ENCODE peak calls at places on chromosomes 11 and 22, in eight cellular contexts. N, D, X, M, S, Z, R and U are unnamed samples.

GRCh38 chr11:62713343-62713742 is 5.9 kb downstream of the GNG3 start:
- DNase-seq in D (no peak), R (no peak), N (no peak), Z (no peak), S (no peak), M (no peak), X (peak), U (no peak)

GRCh38 chr11:120331301-120331966 is 4.8 kb upstream of the ARHGEF12 start:
- DNase-seq in X (no peak), S (no peak), M (no peak), R (peak), N (no peak), D (peak), Z (peak), U (peak)

GRCh38 chr11:60875856-60876485 is 8.6 kb downstream of the ZP1 start:
- DNase-seq in N (no peak), M (no peak), D (no peak), R (no peak), S (no peak), X (peak), Z (no peak), U (no peak)

GRCh38 chr11:68040121-68040956 is 1.5 kb downstream of the TCIRG1 start:
- DNase-seq in M (no peak), X (peak), R (peak), S (peak), N (peak), Z (peak), D (peak), U (no peak)

GRCh38 chr22:47356433-47357011 is 594.1 kb downstream of the TBC1D22A start:
- DNase-seq in X (no peak), M (no peak), S (no peak), N (peak), R (no peak), D (no peak), Z (no peak), U (no peak)

GRCh38 chr11:75867778-75868374 is 52.9 kb downstream of the UVRAG start:
- DNase-seq in N (peak), D (peak), S (peak), M (no peak), R (peak), X (no peak), Z (peak), U (no peak)

GRCh38 chr11:2269601-2270321 is 627 bp downstream of the ASCL2 start:
- DNase-seq in R (peak), N (peak), Z (peak), S (peak), M (no peak), X (peak), D (peak), U (no peak)

GRCh38 chr22:50657925-50658324 is 14.7 kb upstream of the SHANK3 start:
- DNase-seq in Z (no peak), R (no peak), M (no peak), D (no peak), S (no peak), N (no peak), X (no peak), U (no peak)

GRCh38 chr11:122998727-122999370 is 17.2 kb upstream of the BSX start:
- DNase-seq in D (no peak), X (no peak), N (no peak), M (no peak), Z (no peak), R (no peak), S (peak), U (no peak)

GRCh38 chr11:36455658-36456111 is 54.4 kb downstream of the TRAF6 start:
- DNase-seq in R (peak), Z (peak), M (no peak), D (peak), X (no peak), S (peak), N (peak), U (peak)

GRCh38 chr11:75248924-75249256 is 8.3 kb downstream of the TPBGL start:
- DNase-seq in R (no peak), X (no peak), M (no peak), S (no peak), Z (no peak), D (no peak), N (no peak), U (no peak)

GRCh38 chr11:46373787-46374740 is 7.4 kb upstream of the MDK start:
- DNase-seq in R (no peak), S (no peak), X (no peak), M (no peak), Z (no peak), D (no peak), N (peak), U (no peak)

GRCh38 chr11:20057055-20057943 is 103.0 kb downstream of the DBX1 start:
- DNase-seq in X (no peak), R (peak), S (no peak), M (no peak), D (peak), Z (no peak), N (no peak), U (no peak)

GRCh38 chr11:17595526-17596309 is 48.7 kb downstream of the OTOG start:
- DNase-seq in Z (no peak), N (no peak), X (no peak), R (no peak), M (no peak), D (no peak), S (no peak), U (no peak)

GRCh38 chr11:33375688-33376311 is 118.6 kb downstream of the HIPK3 start:
- DNase-seq in R (peak), M (no peak), D (peak), X (no peak), S (peak), Z (peak), N (peak), U (no peak)

DNA sequence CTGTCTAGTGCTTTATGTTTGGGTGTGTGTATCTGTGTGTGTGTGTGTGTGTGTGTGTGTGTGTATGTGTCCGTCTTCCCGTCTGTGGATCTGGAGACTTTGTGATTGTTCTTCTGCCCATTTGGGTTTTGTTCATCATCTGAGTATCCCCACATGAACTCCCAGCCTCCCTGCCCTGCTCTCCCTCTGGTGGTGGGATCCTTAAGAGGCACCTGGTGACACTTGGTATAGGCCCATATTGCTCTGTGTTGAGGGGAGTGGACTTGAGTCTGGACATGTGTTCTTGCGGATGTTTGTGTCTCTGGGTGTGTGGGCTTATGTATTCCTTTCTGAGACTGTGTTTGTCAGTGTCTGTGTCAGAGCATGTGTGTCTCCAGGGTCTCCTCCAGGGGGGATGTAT is 15.3 kb downstream of the RCOR2 start:
- DNase-seq in N (peak), X (no peak), M (no peak), D (peak), Z (no peak), S (no peak), R (peak), U (no peak)
- TF ChIP-seq CTCF in N (peak), X (no peak), M (peak), D (peak), Z (peak), S (peak), R (peak), U (peak)

GRCh38 chr11:114256898-114257286 is 39.3 kb upstream of the NNMT start:
- DNase-seq in D (no peak), M (no peak), S (no peak), N (no peak), Z (no peak), X (no peak), R (no peak), U (no peak)
- H3K4me3 ChIP-seq in D (no peak), M (no peak), S (no peak), N (no peak), Z (no peak), X (no peak), R (no peak), U (no peak)

DNA sequence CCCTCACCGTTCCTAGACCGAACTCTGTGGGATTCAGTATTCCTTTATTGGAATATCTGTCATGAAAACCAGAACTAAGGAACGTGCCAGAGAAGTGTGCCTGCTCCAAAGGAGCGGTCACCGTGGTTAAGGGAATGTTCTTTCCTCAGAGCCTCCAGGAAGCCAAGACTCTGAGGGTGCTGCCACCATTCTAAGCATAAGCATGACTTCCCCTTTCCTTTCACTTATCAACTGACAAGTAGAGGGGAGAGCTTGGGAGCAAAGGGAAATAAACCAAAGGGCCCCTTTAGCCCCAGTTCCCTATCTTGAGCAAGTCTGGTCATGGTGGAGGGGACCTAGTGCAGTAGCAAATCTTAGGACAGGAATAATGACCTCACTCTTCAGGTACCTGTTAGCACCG is 26.8 kb downstream of the CTR9 start:
- DNase-seq in X (no peak), Z (no peak), S (no peak), D (no peak), R (no peak), N (no peak), M (no peak), U (no peak)
- TF ChIP-seq CTCF in X (no peak), Z (no peak), S (no peak), D (no peak), R (no peak), N (no peak), M (no peak), U (no peak)

GRCh38 chr22:31056986-31057599 is 24.0 kb upstream of the SMTN start:
- DNase-seq in Z (no peak), N (no peak), D (peak), X (no peak), R (peak), S (no peak), M (no peak), U (peak)
- H3K4me3 ChIP-seq in Z (no peak), N (no peak), D (no peak), X (no peak), R (no peak), S (no peak), M (no peak), U (no peak)

GRCh38 chr11:80023416-80023815 is 582.6 kb upstream of the TENM4 start:
- DNase-seq in M (no peak), N (no peak), X (no peak), Z (no peak), D (no peak), S (no peak), R (no peak), U (no peak)
- TF ChIP-seq CTCF in M (no peak), N (no peak), X (no peak), Z (no peak), D (no peak), S (no peak), R (no peak), U (no peak)

GRCh38 chr11:66047541-66048365 is 1.2 kb downstream of the GAL3ST3 start:
- DNase-seq in X (no peak), N (no peak), D (no peak), Z (no peak), R (no peak), S (no peak), M (no peak), U (no peak)

GRCh38 chr11:66050581-66051231 is 1.5 kb upstream of the SF3B2 start:
- DNase-seq in S (no peak), X (no peak), Z (no peak), N (peak), R (no peak), D (no peak), M (no peak), U (no peak)

GRCh38 chr11:66051371-66051765 is 796 bp upstream of the SF3B2 start:
- DNase-seq in X (no peak), Z (no peak), N (no peak), M (no peak), R (no peak), D (no peak), S (no peak), U (no peak)

GRCh38 chr11:66046901-66047300 is 2.1 kb downstream of the GAL3ST3 start:
- DNase-seq in X (no peak), R (no peak), Z (no peak), D (no peak), S (no peak), N (peak), M (no peak), U (no peak)

DNA sequence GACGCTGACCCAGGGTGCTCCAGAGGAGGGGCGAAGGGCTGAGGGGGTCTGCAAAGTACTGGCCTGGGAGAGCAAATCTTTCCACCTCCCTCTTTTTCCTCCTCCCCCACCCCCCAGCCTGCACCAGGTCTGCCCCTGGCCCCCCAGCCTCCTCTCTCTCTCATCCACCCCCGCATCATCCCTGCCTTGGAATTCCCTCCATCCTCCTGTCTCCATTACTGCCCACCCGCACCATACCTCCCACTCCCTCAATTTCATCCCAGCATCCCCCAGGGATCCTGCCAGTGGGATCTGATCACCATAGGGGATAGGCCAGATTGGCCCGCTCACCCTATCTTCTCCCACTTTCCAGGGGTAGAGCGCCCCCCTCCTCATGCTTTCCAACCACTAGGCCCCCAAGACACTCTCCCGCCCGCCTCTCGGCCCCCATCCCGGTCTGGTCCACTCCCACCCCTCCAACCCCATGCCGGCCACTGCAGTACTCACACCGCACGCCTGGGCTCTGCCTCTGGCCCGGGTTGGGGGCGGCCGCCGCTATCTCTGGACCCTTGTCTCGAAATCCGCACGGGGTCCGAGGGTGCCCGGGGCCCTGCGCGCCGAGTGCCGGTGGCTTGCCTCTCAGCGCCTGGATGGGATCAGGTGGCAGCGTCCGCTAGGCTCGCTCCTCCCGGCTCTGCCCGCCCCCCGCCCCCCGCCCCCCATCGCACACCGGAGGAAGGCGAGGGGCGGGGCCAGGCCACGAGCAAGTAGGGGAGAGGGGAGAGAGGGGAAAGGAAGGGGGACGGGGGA is at the start of gene GAL3ST3:
- DNase-seq in X (no peak), Z (no peak), S (peak), D (no peak), M (no peak), N (peak), R (no peak), U (no peak)
- H3K4me3 ChIP-seq in X (no peak), Z (peak), S (peak), D (peak), M (no peak), N (peak), R (no peak), U (peak)

DNA sequence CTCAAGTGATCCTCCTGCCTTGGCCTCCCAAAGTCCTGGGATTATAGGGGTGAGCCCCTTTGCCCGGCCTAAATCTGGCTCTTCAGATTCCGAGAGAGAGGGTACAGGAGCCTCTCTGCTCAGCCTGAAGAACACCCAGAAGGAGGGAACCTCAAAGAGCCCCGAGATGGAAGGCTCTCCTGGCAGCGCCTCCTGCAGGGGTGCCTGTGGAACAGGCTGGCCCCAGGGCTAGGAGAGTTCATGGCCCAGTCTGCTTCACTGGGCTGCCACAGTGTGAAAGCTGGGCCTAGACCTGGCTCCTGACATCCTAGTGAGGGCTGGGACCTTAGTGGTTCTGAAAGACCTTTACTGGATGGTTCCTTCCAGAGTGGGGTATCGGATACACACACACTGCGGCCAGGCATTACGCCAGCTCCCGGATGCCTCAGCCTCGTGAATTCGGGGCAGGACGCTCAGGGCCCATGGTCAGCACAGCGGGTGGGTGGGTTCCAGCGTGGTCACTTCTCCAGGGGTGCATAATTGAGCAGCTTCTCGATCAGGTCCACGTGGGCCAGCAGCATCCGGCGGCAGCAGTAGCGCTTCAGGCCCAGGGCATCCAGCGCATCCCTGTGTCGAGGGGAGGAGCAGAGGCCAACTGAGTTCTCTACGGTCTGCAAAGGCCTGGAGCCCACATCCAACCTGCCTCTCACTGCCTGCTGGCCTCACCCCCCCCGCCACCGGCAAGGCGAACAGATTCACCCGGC is 2.3 kb downstream of the POLR2L start:
- DNase-seq in Z (no peak), N (no peak), X (no peak), D (no peak), M (no peak), S (no peak), R (no peak), U (no peak)
- TF ChIP-seq CTCF in Z (peak), N (peak), X (no peak), D (peak), M (peak), S (no peak), R (peak), U (peak)

DNA sequence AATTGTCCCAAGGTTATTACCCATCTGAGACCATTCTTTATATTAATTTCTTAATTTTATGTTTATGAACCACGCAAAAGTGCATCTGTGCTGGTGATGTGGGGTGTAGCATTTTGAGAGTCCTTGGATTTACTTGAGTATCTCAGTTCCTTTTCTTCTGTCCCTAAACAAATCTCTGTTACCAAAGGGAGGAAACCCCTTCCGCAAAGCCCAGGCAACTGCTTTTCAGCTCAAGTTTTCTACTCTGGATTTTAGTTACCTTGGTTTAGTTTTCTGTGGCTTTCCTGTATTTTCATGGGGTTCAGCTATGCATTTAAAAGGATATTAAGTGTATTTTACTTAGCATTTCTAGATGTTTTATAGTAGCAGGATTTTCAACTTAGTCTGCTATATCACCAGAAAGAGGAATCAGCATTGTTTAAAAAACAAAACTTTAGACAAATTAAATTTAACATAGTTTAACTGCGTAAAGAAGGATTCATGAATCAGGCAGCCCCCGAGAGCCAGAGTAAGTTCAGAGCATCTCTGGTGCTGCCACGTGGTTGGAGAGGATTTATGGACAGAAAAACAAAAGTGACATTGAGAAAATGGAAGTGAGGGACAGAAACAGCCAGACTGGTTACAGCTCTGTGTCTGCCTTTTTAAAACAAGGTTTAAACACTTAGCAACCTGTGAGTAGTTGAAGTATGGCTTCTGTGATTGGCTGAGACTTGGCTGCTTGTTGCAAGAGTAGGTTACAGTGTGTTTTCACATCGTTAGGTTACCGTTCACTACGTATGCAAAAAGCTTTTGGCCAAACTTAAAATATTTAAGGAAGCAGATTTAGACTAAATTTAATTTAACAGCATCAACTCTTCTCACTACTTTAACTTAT is 9.6 kb downstream of the ADM start:
- DNase-seq in X (no peak), N (peak), S (peak), Z (peak), M (no peak), D (peak), R (peak), U (no peak)
- H3K4me3 ChIP-seq in X (no peak), N (no peak), S (no peak), Z (no peak), M (no peak), D (no peak), R (no peak), U (no peak)

GRCh38 chr22:24751518-24751917 is 23.0 kb downstream of the PIWIL3 start:
- DNase-seq in S (no peak), N (no peak), R (no peak), D (no peak), Z (no peak), M (no peak), X (no peak), U (no peak)

GRCh38 chr22:24753919-24754318 is 20.6 kb downstream of the PIWIL3 start:
- DNase-seq in Z (no peak), X (no peak), M (no peak), N (no peak), D (no peak), S (no peak), R (no peak), U (no peak)

DNA sequence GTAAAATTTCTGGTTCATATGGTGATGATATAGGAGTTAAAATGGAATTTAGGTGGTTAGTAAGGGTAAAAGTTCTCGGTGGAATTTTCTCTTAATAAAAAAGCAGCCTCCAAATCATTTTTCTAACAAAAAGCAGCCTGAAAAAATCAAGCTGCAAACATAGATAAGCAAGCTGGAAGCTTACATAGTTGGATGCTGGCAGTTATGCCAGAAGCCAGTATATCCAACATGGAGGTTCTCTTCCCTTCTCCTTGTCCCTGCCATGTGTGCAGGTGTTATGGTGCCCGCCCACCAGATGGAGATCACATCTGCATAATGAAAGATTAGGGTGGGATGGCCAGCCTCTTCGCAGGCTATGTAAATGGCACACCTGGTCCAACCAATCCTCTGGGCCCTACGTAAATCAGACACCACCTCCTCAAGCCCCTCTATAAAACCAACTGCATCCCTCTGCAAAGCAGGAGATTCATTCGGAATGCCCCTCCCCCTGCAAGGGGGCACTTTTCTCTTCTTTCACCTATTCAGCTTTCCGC is 22.4 kb downstream of the PIWIL3 start:
- DNase-seq in D (no peak), R (no peak), X (no peak), N (no peak), M (no peak), S (no peak), Z (no peak), U (no peak)
- TF ChIP-seq CTCF in D (no peak), R (no peak), X (no peak), N (no peak), M (no peak), S (no peak), Z (no peak), U (no peak)